ENCODE peak calls at places on chromosomes 1 and 21, in ten cellular contexts. B is H4, E is H7, V is heart right ventricle, M is psoas muscle, X is ACHN, A is B cell, J is AG10803, Y is left lobe of liver, K is epithelial cell of prostate. C is an unnamed sample.

GRCh38 chr1:164914208-164914607 is 355.2 kb downstream of the PBX1 start:
- DNase-seq in B (peak; percentile 42), E (no peak), V (no peak), M (no peak), X (no peak), A (no peak), J (peak; percentile 58), Y (no peak), K (no peak), C (peak; percentile 50)

GRCh38 chr1:193766329-193766728 is 579.9 kb upstream of the B3GALT2 start:
- DNase-seq in B (no peak), E (peak; percentile 6), V (no peak), M (no peak), X (no peak), A (no peak), J (no peak), Y (no peak), K (no peak), C (no peak)

GRCh38 chr1:235207202-235207565 is 46.1 kb upstream of the RBM34 start:
- DNase-seq in B (no peak), E (no peak), V (no peak), M (no peak), X (no peak), A (no peak), J (no peak), Y (no peak), K (no peak), C (no peak)

GRCh38 chr1:31954607-31955283 is 16.6 kb upstream of the PTP4A2 start:
- DNase-seq in B (peak; percentile 94), E (no peak), V (peak; percentile 89), M (peak; percentile 89), X (peak; percentile 83), A (no peak), J (peak; percentile 96), Y (peak; percentile 91), K (peak; percentile 81), C (peak; percentile 87)

GRCh38 chr1:13950637-13951036 is 250.6 kb downstream of the PRDM2 start:
- DNase-seq in B (no peak), E (peak; percentile 79), V (no peak), M (no peak), X (no peak), A (no peak), J (no peak), Y (no peak), K (no peak), C (no peak)

GRCh38 chr1:33459766-33460543 is 12.5 kb upstream of the ZSCAN20 start:
- DNase-seq in B (no peak), E (no peak), V (no peak), M (no peak), X (no peak), A (no peak), J (peak; percentile 79), Y (no peak), K (peak; percentile 44), C (no peak)

GRCh38 chr21:26001356-26001755 is 169.2 kb downstream of the APP start:
- DNase-seq in B (no peak), E (no peak), V (no peak), M (no peak), X (no peak), A (no peak), J (no peak), Y (no peak), K (no peak), C (no peak)

GRCh38 chr1:15750924-15751323 is 7.7 kb upstream of the FBLIM1 start:
- DNase-seq in B (no peak), E (no peak), V (no peak), M (no peak), X (no peak), A (no peak), J (no peak), Y (no peak), K (no peak), C (no peak)

GRCh38 chr1:220761688-220762427 is 13.7 kb downstream of the MTARC2 start:
- DNase-seq in B (no peak), E (no peak), V (no peak), M (no peak), X (no peak), A (no peak), J (no peak), Y (peak; percentile 83), K (no peak), C (no peak)

GRCh38 chr1:227424159-227424680 is 105.9 kb upstream of the CDC42BPA start:
- DNase-seq in B (no peak), E (no peak), V (no peak), M (no peak), X (no peak), A (no peak), J (peak; percentile 30), Y (no peak), K (no peak), C (no peak)

GRCh38 chr1:25030674-25031589 is 100.9 kb upstream of the RUNX3 start:
- DNase-seq in B (no peak), E (no peak), V (no peak), M (no peak), X (no peak), A (peak; percentile 77), J (no peak), Y (no peak), K (peak; percentile 70), C (no peak)

GRCh38 chr1:230310381-230311163 is 115.6 kb downstream of the PGBD5 start:
- DNase-seq in B (peak; percentile 65), E (peak; percentile 87), V (peak; percentile 72), M (peak; percentile 67), X (peak; percentile 74), A (peak; percentile 69), J (peak; percentile 64), Y (peak; percentile 74), K (no peak), C (peak; percentile 88)

GRCh38 chr1:204331847-204332487 is 27.8 kb downstream of the PLEKHA6 start:
- DNase-seq in B (no peak), E (no peak), V (no peak), M (no peak), X (no peak), A (no peak), J (no peak), Y (no peak), K (no peak), C (no peak)

GRCh38 chr1:8368956-8369639 is 51.2 kb downstream of the SLC45A1 start:
- DNase-seq in B (no peak), E (no peak), V (no peak), M (no peak), X (no peak), A (no peak), J (no peak), Y (no peak), K (no peak), C (no peak)

GRCh38 chr1:117638759-117639158 is 32.9 kb downstream of the TENT5C start:
- DNase-seq in B (no peak), E (no peak), V (no peak), M (no peak), X (no peak), A (no peak), J (no peak), Y (peak; percentile 39), K (no peak), C (no peak)

GRCh38 chr1:244371294-244372141 is 80.2 kb downstream of the ADSS2 start:
- DNase-seq in B (no peak), E (no peak), V (no peak), M (no peak), X (no peak), A (no peak), J (no peak), Y (no peak), K (peak; percentile 69), C (no peak)

GRCh38 chr1:110229348-110230001 is 19.4 kb downstream of the KCNC4 start:
- DNase-seq in B (no peak), E (peak; percentile 78), V (no peak), M (no peak), X (no peak), A (no peak), J (no peak), Y (no peak), K (no peak), C (no peak)

GRCh38 chr1:22503721-22504410 is 52.2 kb downstream of the ZBTB40 start:
- DNase-seq in B (no peak), E (no peak), V (no peak), M (no peak), X (no peak), A (no peak), J (peak; percentile 87), Y (no peak), K (no peak), C (no peak)

GRCh38 chr1:25011966-25012625 is 82.0 kb upstream of the RUNX3 start:
- DNase-seq in B (no peak), E (no peak), V (no peak), M (no peak), X (no peak), A (no peak), J (no peak), Y (peak; percentile 58), K (no peak), C (peak; percentile 44)